ENCODE peak calls at places on chromosome 2, in ten cellular contexts. One of them, this sample, is unnamed.

GRCh38 chr2:26606847-26607190 is 34.3 kb downstream of the CIB4 start:
- DNase-seq in breast epithelium: no peak
- DNase-seq in uterus: no peak
- DNase-seq in HCT116: peak
- DNase-seq in HepG2: no peak
- DNase-seq in thyroid gland: peak
- DNase-seq in spleen: no peak
- DNase-seq in H54: no peak
- DNase-seq in body of pancreas: peak
- DNase-seq in A549: no peak
- DNase-seq in this sample: no peak

GRCh38 chr2:19764998-19765397 is 136.8 kb downstream of the TTC32 start:
- DNase-seq in breast epithelium: no peak
- DNase-seq in uterus: no peak
- DNase-seq in HCT116: no peak
- DNase-seq in HepG2: peak
- DNase-seq in thyroid gland: no peak
- DNase-seq in spleen: no peak
- DNase-seq in H54: no peak
- DNase-seq in body of pancreas: no peak
- DNase-seq in A549: no peak
- DNase-seq in this sample: no peak

GRCh38 chr2:15968280-15969178 is 28.2 kb downstream of the MYCN start:
- DNase-seq in breast epithelium: no peak
- DNase-seq in uterus: no peak
- DNase-seq in HCT116: no peak
- DNase-seq in HepG2: no peak
- DNase-seq in thyroid gland: no peak
- DNase-seq in spleen: no peak
- DNase-seq in H54: no peak
- DNase-seq in body of pancreas: no peak
- DNase-seq in A549: no peak
- DNase-seq in this sample: no peak

GRCh38 chr2:44843086-44843485 is 98.4 kb upstream of the SIX3 start:
- DNase-seq in breast epithelium: no peak
- DNase-seq in uterus: no peak
- DNase-seq in HCT116: no peak
- DNase-seq in HepG2: no peak
- DNase-seq in thyroid gland: no peak
- DNase-seq in spleen: no peak
- DNase-seq in H54: no peak
- DNase-seq in body of pancreas: no peak
- DNase-seq in A549: no peak
- DNase-seq in this sample: no peak

GRCh38 chr2:16005819-16006536 is 65.6 kb downstream of the MYCN start:
- DNase-seq in breast epithelium: no peak
- DNase-seq in uterus: no peak
- DNase-seq in HCT116: peak
- DNase-seq in HepG2: peak
- DNase-seq in thyroid gland: no peak
- DNase-seq in spleen: no peak
- DNase-seq in H54: no peak
- DNase-seq in body of pancreas: no peak
- DNase-seq in A549: no peak
- DNase-seq in this sample: peak

GRCh38 chr2:203659650-203660049 is 46.8 kb upstream of the CD28 start:
- DNase-seq in breast epithelium: no peak
- DNase-seq in uterus: no peak
- DNase-seq in HCT116: no peak
- DNase-seq in HepG2: no peak
- DNase-seq in thyroid gland: no peak
- DNase-seq in spleen: no peak
- DNase-seq in H54: no peak
- DNase-seq in body of pancreas: no peak
- DNase-seq in A549: no peak
- DNase-seq in this sample: peak

GRCh38 chr2:144048631-144049060 is 471.3 kb downstream of the ZEB2 start:
- DNase-seq in breast epithelium: no peak
- DNase-seq in uterus: no peak
- DNase-seq in HCT116: no peak
- DNase-seq in HepG2: no peak
- DNase-seq in thyroid gland: no peak
- DNase-seq in spleen: no peak
- DNase-seq in H54: no peak
- DNase-seq in body of pancreas: no peak
- DNase-seq in A549: no peak
- DNase-seq in this sample: no peak

GRCh38 chr2:126222316-126222715 is 433.6 kb upstream of the GYPC start:
- DNase-seq in breast epithelium: no peak
- DNase-seq in uterus: no peak
- DNase-seq in HCT116: no peak
- DNase-seq in HepG2: no peak
- DNase-seq in thyroid gland: no peak
- DNase-seq in spleen: no peak
- DNase-seq in H54: no peak
- DNase-seq in body of pancreas: no peak
- DNase-seq in A549: no peak
- DNase-seq in this sample: no peak

GRCh38 chr2:160220545-160221009 is 20.5 kb upstream of the ITGB6 start:
- DNase-seq in breast epithelium: no peak
- DNase-seq in uterus: no peak
- DNase-seq in HCT116: no peak
- DNase-seq in HepG2: no peak
- DNase-seq in thyroid gland: no peak
- DNase-seq in spleen: no peak
- DNase-seq in H54: no peak
- DNase-seq in body of pancreas: no peak
- DNase-seq in A549: no peak
- DNase-seq in this sample: no peak

GRCh38 chr2:158999458-158999857 is 31.0 kb downstream of the TANC1 start:
- DNase-seq in breast epithelium: no peak
- DNase-seq in uterus: no peak
- DNase-seq in HCT116: no peak
- DNase-seq in HepG2: peak
- DNase-seq in thyroid gland: no peak
- DNase-seq in spleen: no peak
- DNase-seq in H54: no peak
- DNase-seq in body of pancreas: no peak
- DNase-seq in A549: no peak
- DNase-seq in this sample: no peak

GRCh38 chr2:237295889-237296480 is 118.0 kb downstream of the COL6A3 start:
- DNase-seq in breast epithelium: no peak
- DNase-seq in uterus: no peak
- DNase-seq in HCT116: no peak
- DNase-seq in HepG2: no peak
- DNase-seq in thyroid gland: no peak
- DNase-seq in spleen: no peak
- DNase-seq in H54: no peak
- DNase-seq in body of pancreas: no peak
- DNase-seq in A549: no peak
- DNase-seq in this sample: no peak

GRCh38 chr2:60742419-60742818 is 13.6 kb upstream of the PAPOLG start:
- DNase-seq in breast epithelium: no peak
- DNase-seq in uterus: no peak
- DNase-seq in HCT116: no peak
- DNase-seq in HepG2: no peak
- DNase-seq in thyroid gland: no peak
- DNase-seq in spleen: no peak
- DNase-seq in H54: no peak
- DNase-seq in body of pancreas: no peak
- DNase-seq in A549: no peak
- DNase-seq in this sample: no peak

GRCh38 chr2:230872968-230873669 is 8.4 kb downstream of the ITM2C start:
- DNase-seq in breast epithelium: peak
- DNase-seq in uterus: no peak
- DNase-seq in HCT116: no peak
- DNase-seq in HepG2: no peak
- DNase-seq in thyroid gland: no peak
- DNase-seq in spleen: no peak
- DNase-seq in H54: no peak
- DNase-seq in body of pancreas: peak
- DNase-seq in A549: no peak
- DNase-seq in this sample: no peak

GRCh38 chr2:198072655-198073054 is 268.3 kb downstream of the PLCL1 start:
- DNase-seq in breast epithelium: no peak
- DNase-seq in uterus: no peak
- DNase-seq in HCT116: no peak
- DNase-seq in HepG2: no peak
- DNase-seq in thyroid gland: no peak
- DNase-seq in spleen: no peak
- DNase-seq in H54: no peak
- DNase-seq in body of pancreas: no peak
- DNase-seq in A549: no peak
- DNase-seq in this sample: no peak

GRCh38 chr2:175137793-175138192 is 30.2 kb downstream of the ATF2 start:
- DNase-seq in breast epithelium: no peak
- DNase-seq in uterus: no peak
- DNase-seq in HCT116: no peak
- DNase-seq in HepG2: no peak
- DNase-seq in thyroid gland: no peak
- DNase-seq in spleen: no peak
- DNase-seq in H54: no peak
- DNase-seq in body of pancreas: no peak
- DNase-seq in A549: no peak
- DNase-seq in this sample: no peak

GRCh38 chr2:175136334-175137215 is 31.4 kb downstream of the ATF2 start:
- DNase-seq in breast epithelium: no peak
- DNase-seq in uterus: no peak
- DNase-seq in HCT116: no peak
- DNase-seq in HepG2: no peak
- DNase-seq in thyroid gland: no peak
- DNase-seq in spleen: no peak
- DNase-seq in H54: no peak
- DNase-seq in body of pancreas: no peak
- DNase-seq in A549: no peak
- DNase-seq in this sample: no peak

GRCh38 chr2:175131252-175131651 is 36.8 kb downstream of the ATF2 start:
- DNase-seq in breast epithelium: no peak
- DNase-seq in uterus: no peak
- DNase-seq in HCT116: no peak
- DNase-seq in HepG2: no peak
- DNase-seq in thyroid gland: no peak
- DNase-seq in spleen: no peak
- DNase-seq in H54: no peak
- DNase-seq in body of pancreas: no peak
- DNase-seq in A549: no peak
- DNase-seq in this sample: no peak

GRCh38 chr2:175140332-175140731 is 27.7 kb downstream of the ATF2 start:
- DNase-seq in breast epithelium: no peak
- DNase-seq in uterus: no peak
- DNase-seq in HCT116: no peak
- DNase-seq in HepG2: no peak
- DNase-seq in thyroid gland: no peak
- DNase-seq in spleen: no peak
- DNase-seq in H54: no peak
- DNase-seq in body of pancreas: no peak
- DNase-seq in A549: no peak
- DNase-seq in this sample: no peak

GRCh38 chr2:175135177-175135576 is 32.8 kb downstream of the ATF2 start:
- DNase-seq in breast epithelium: no peak
- DNase-seq in uterus: no peak
- DNase-seq in HCT116: no peak
- DNase-seq in HepG2: no peak
- DNase-seq in thyroid gland: no peak
- DNase-seq in spleen: no peak
- DNase-seq in H54: no peak
- DNase-seq in body of pancreas: no peak
- DNase-seq in A549: no peak
- DNase-seq in this sample: no peak
- TF ChIP-seq POLR2A in breast epithelium: no peak
- TF ChIP-seq POLR2A in uterus: no peak
- TF ChIP-seq POLR2A in HCT116: no peak
- TF ChIP-seq POLR2A in HepG2: no peak
- TF ChIP-seq POLR2A in thyroid gland: no peak
- TF ChIP-seq POLR2A in spleen: no peak
- TF ChIP-seq POLR2A in H54: no peak
- TF ChIP-seq POLR2A in body of pancreas: no peak
- TF ChIP-seq POLR2A in A549: no peak
- TF ChIP-seq POLR2A in this sample: no peak

GRCh38 chr2:112794131-112794733 is 9.9 kb upstream of the IL1A start:
- DNase-seq in breast epithelium: no peak
- DNase-seq in uterus: no peak
- DNase-seq in HCT116: peak
- DNase-seq in HepG2: peak
- DNase-seq in thyroid gland: no peak
- DNase-seq in spleen: no peak
- DNase-seq in H54: no peak
- DNase-seq in body of pancreas: peak
- DNase-seq in A549: peak
- DNase-seq in this sample: peak
- TF ChIP-seq POLR2A in breast epithelium: no peak
- TF ChIP-seq POLR2A in uterus: no peak
- TF ChIP-seq POLR2A in HCT116: no peak
- TF ChIP-seq POLR2A in HepG2: no peak
- TF ChIP-seq POLR2A in thyroid gland: no peak
- TF ChIP-seq POLR2A in spleen: no peak
- TF ChIP-seq POLR2A in H54: no peak
- TF ChIP-seq POLR2A in body of pancreas: no peak
- TF ChIP-seq POLR2A in A549: no peak
- TF ChIP-seq POLR2A in this sample: no peak

DNA sequence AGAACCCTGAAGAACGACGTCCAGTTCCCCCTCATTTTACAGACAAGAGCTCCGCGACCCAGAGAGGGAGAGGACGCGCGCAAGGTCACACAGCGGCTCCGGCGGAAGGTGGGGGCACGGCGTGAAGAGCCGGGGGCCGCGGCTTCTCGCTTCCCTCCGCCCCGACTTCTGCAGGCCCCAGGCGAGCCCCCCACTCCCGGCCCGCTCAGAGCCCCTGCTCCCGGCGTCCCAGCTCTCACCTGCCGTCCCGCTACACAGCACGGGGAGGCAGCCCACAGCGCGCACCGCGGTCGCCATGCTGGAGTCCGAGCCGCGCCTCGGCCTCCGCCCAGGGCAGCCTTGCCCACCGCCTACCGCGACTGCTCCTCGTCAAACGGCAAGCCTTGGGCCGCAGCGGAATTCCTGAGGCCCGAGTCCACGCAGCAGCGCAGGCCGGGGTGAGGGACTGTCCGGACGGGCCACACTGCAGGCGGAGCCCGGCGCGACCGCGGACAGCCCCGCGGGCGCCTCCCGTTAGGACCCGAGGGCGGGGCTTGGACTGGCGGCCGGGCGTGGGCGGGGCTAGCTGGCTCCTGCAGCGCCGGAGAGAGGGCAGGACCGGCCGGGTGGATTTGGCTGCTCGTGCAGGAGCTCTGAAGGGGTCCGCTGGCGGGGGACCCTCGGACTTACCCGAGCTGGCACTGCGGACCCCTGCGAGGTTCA is at the start of gene MRPS5:
- DNase-seq in breast epithelium: peak
- DNase-seq in uterus: peak
- DNase-seq in HCT116: peak
- DNase-seq in HepG2: peak
- DNase-seq in thyroid gland: peak
- DNase-seq in spleen: peak
- DNase-seq in H54: peak
- DNase-seq in body of pancreas: peak
- DNase-seq in A549: peak
- DNase-seq in this sample: peak
- TF ChIP-seq POLR2A in breast epithelium: no peak
- TF ChIP-seq POLR2A in uterus: peak
- TF ChIP-seq POLR2A in HCT116: peak
- TF ChIP-seq POLR2A in HepG2: peak
- TF ChIP-seq POLR2A in thyroid gland: no peak
- TF ChIP-seq POLR2A in spleen: no peak
- TF ChIP-seq POLR2A in H54: peak
- TF ChIP-seq POLR2A in body of pancreas: peak
- TF ChIP-seq POLR2A in A549: peak
- TF ChIP-seq POLR2A in this sample: peak

GRCh38 chr2:234953116-234954031 is 1.6 kb downstream of the SH3BP4 start:
- DNase-seq in breast epithelium: peak
- DNase-seq in uterus: no peak
- DNase-seq in HCT116: no peak
- DNase-seq in HepG2: no peak
- DNase-seq in thyroid gland: no peak
- DNase-seq in spleen: peak
- DNase-seq in H54: no peak
- DNase-seq in body of pancreas: peak
- DNase-seq in A549: no peak
- DNase-seq in this sample: no peak
- TF ChIP-seq POLR2A in breast epithelium: no peak
- TF ChIP-seq POLR2A in uterus: no peak
- TF ChIP-seq POLR2A in HCT116: no peak
- TF ChIP-seq POLR2A in HepG2: peak
- TF ChIP-seq POLR2A in thyroid gland: no peak
- TF ChIP-seq POLR2A in spleen: no peak
- TF ChIP-seq POLR2A in H54: no peak
- TF ChIP-seq POLR2A in body of pancreas: peak
- TF ChIP-seq POLR2A in A549: no peak
- TF ChIP-seq POLR2A in this sample: no peak

This sample was measured in tibial nerve.